ENCODE peak calls at places on chromosomes 13 and 19, in four cellular contexts. R is WERI-Rb-1, M is kidney glomerular epithelial cell, J is A549. I is an unnamed sample.

GRCh38 chr19:51709575-51709974 is 14.2 kb downstream of the HAS1 start:
- DNase-seq in R (no peak), M (no peak), J (no peak), I (no peak)

GRCh38 chr13:50073340-50073739 is 58.1 kb downstream of the KCNRG start:
- DNase-seq in R (no peak), M (no peak), J (no peak), I (no peak)

GRCh38 chr13:28753208-28753892 is 34.6 kb upstream of the SLC46A3 start:
- DNase-seq in R (no peak), M (peak), J (peak), I (no peak)

GRCh38 chr13:66899955-66900354 is 330.2 kb downstream of the PCDH9 start:
- DNase-seq in R (no peak), M (no peak), J (no peak), I (no peak)

GRCh38 chr13:101626925-101627555 is 174.6 kb downstream of the ITGBL1 start:
- DNase-seq in R (no peak), M (no peak), J (no peak), I (no peak)

GRCh38 chr19:34324320-34324719 is 40.7 kb upstream of the GPI start:
- DNase-seq in R (no peak), M (no peak), J (no peak), I (no peak)

GRCh38 chr13:60369242-60369641 is 27.8 kb upstream of the TDRD3 start:
- DNase-seq in R (no peak), M (no peak), J (no peak), I (no peak)

GRCh38 chr19:7554990-7555864 is 19.7 kb downstream of the PNPLA6 start:
- DNase-seq in R (no peak), M (no peak), J (peak), I (no peak)

GRCh38 chr13:68304287-68304893 is 1074.3 kb upstream of the PCDH9 start:
- DNase-seq in R (peak), M (peak), J (peak), I (no peak)

GRCh38 chr19:43681826-43682225 is 11.9 kb upstream of the PLAUR start:
- DNase-seq in R (no peak), M (no peak), J (no peak), I (no peak)

GRCh38 chr19:38494379-38494778 is 60.9 kb downstream of the RYR1 start:
- DNase-seq in R (no peak), M (no peak), J (no peak), I (no peak)

GRCh38 chr13:97223711-97224461 is 1.8 kb downstream of the MBNL2 start:
- DNase-seq in R (peak), M (peak), J (peak), I (peak)

GRCh38 chr13:103866041-103866440 is 799.8 kb upstream of the SLC10A2 start:
- DNase-seq in R (no peak), M (no peak), J (no peak), I (no peak)

GRCh38 chr19:31613683-31614219 is 264.5 kb upstream of the TSHZ3 start:
- DNase-seq in R (no peak), M (no peak), J (no peak), I (no peak)

GRCh38 chr13:107370036-107370785 is 802.3 kb upstream of the ARGLU1 start:
- DNase-seq in R (no peak), M (peak), J (no peak), I (no peak)

GRCh38 chr13:100208596-100208995 is 119.7 kb downstream of the PCCA start:
- DNase-seq in R (no peak), M (no peak), J (no peak), I (no peak)

GRCh38 chr13:90375851-90376250 is 971.6 kb upstream of the MIR17HG start:
- DNase-seq in R (no peak), M (no peak), J (peak), I (no peak)

GRCh38 chr19:42176990-42177685 is 40.3 kb downstream of the DEDD2 start:
- DNase-seq in R (peak), M (peak), J (peak), I (no peak)

GRCh38 chr13:21025539-21025938 is 35.8 kb downstream of the LATS2 start:
- DNase-seq in R (no peak), M (no peak), J (no peak), I (no peak)

GRCh38 chr13:24684600-24684998 is 4.4 kb downstream of the ATP12A start:
- DNase-seq in R (no peak), M (no peak), J (no peak), I (no peak)

GRCh38 chr19:29155683-29156082 is 57.3 kb downstream of the UQCRFS1 start:
- DNase-seq in R (no peak), M (no peak), J (no peak), I (no peak)

GRCh38 chr13:35768551-35768950 is 292.1 kb upstream of the MAB21L1 start:
- DNase-seq in R (no peak), M (peak), J (no peak), I (no peak)

GRCh38 chr13:72304121-72304745 is 423.2 kb downstream of the MZT1 start:
- DNase-seq in R (no peak), M (peak), J (no peak), I (no peak)

GRCh38 chr19:5719274-5719960 is 529 bp downstream of the LONP1 start:
- DNase-seq in R (peak), M (no peak), J (no peak), I (no peak)

GRCh38 chr13:39417643-39418042 is 185.3 kb downstream of the LHFPL6 start:
- DNase-seq in R (no peak), M (peak), J (no peak), I (no peak)

GRCh38 chr13:52411629-52412028 is 5.7 kb upstream of the THSD1 start:
- DNase-seq in R (no peak), M (peak), J (peak), I (no peak)

GRCh38 chr19:45349430-45349941 is 8.9 kb downstream of the KLC3 start:
- DNase-seq in R (no peak), M (no peak), J (no peak), I (no peak)

GRCh38 chr19:35712910-35713845 is 4.6 kb upstream of the KMT2B start:
- DNase-seq in R (no peak), M (no peak), J (no peak), I (no peak)

GRCh38 chr19:38004100-38004504 is 97.1 kb downstream of the SIPA1L3 start:
- DNase-seq in R (no peak), M (no peak), J (no peak), I (no peak)